ENCODE peak calls at places on chromosomes 11 and 22, in four cellular contexts. A is CD8-positive, alpha-beta T cell; S is CD4-positive, CD25-positive, alpha-beta regulatory T cell; D is heart left ventricle. E is an unnamed sample.
A peak's percentile ranks its signal among the peaks of the same experiment; 100 is the strongest.

GRCh38 chr11:60914620-60915249 is 777 bp downstream of the TMEM109 start:
- DNase-seq in A (no peak), S (peak; percentile 27), D (no peak), E (no peak)

GRCh38 chr11:72969894-72970335 is 155.7 kb downstream of the ATG16L2 start:
- DNase-seq in A (no peak), S (no peak), D (no peak), E (no peak)

GRCh38 chr22:36758792-36759271 is 17.1 kb downstream of the IFT27 start:
- DNase-seq in A (no peak), S (no peak), D (no peak), E (peak; percentile 44)

GRCh38 chr11:125946712-125947418 is 1.0 kb downstream of the VSIG10L2 start:
- DNase-seq in A (peak; percentile 7), S (no peak), D (no peak), E (no peak)

GRCh38 chr11:111586305-111586915 is 15.8 kb upstream of the SIK2 start:
- DNase-seq in A (peak; percentile 57), S (peak; percentile 41), D (no peak), E (peak; percentile 23)

GRCh38 chr11:134333312-134333711 is 1.5 kb downstream of the GLB1L2 start:
- DNase-seq in A (no peak), S (no peak), D (no peak), E (no peak)

GRCh38 chr11:109970516-109971183 is 122.5 kb upstream of the ZC3H12C start:
- DNase-seq in A (no peak), S (no peak), D (no peak), E (no peak)

GRCh38 chr22:17266261-17266971 is 47.2 kb upstream of the ADA2 start:
- DNase-seq in A (peak; percentile 20), S (no peak), D (peak; percentile 43), E (peak; percentile 77)

DNA sequence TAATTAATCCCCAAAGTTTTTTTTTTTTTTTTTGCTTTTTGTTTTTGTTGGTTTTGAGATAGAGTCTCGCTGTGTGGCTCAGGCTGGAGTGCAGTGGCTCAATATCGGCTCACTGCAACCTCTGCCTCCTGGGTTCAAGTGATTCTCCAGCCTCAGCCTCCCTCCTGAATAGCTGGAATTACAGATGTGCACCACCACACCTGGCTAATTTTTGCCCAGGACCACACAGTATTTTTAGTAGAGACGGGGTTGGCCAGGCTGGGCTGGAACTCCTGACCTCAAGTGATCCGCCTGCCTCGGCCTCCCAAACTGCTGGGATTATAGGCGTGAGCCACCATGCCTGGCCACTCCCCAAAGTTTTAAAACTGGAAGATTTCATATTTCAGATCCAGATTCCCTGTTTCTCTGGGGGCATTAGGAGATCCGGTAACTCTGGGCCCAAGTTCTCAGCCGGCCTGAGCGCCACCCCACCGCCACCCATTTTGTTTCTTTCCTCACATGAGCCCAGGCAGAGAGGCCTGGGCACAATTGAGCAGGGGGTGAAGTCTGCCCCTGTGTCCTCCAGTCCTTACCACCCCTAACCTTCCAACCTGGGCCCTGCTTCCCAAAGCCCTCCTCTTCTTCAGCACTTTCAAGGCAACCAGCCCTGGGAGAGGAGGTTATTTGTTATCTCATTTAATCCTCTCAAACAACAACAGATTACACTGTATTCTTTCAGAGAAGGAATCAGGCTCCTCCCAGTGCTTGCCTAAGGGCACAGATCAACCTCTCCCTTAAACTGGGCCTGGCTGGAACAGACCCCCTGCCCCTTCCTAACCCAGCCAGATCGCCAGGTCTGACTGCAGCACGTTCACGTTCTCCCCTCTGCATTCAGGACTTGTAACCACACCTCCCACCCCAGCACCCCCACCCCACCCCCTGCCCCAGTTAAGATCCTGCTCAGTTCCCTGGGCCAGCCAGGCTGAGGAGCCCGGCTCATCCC is 1.9 kb upstream of the CSNK1E start:
- DNase-seq in A (no peak), S (no peak), D (no peak), E (peak; percentile 74)
- H3K4me3 ChIP-seq in A (no peak overlapping the region), S (no peak overlapping the region), D (no peak overlapping the region), E (no peak overlapping the region)

GRCh38 chr22:40043793-40044101 is 49.0 kb downstream of the FAM83F start:
- DNase-seq in A (no peak), S (no peak), D (no peak), E (no peak)
- H3K4me3 ChIP-seq in A (peak overlapping the region; percentile 80), S (peak overlapping the region; percentile 90), D (peak overlapping the region; percentile 62), E (peak overlapping the region; percentile 83)

GRCh38 chr22:25282346-25282670 is 62.9 kb downstream of the CRYBB2 start:
- DNase-seq in A (no peak), S (no peak), D (no peak), E (peak; percentile 85)
- H3K4me3 ChIP-seq in A (no peak overlapping the region), S (no peak overlapping the region), D (no peak overlapping the region), E (peak overlapping the region; percentile 71)

GRCh38 chr11:47856186-47856585 is 8.0 kb upstream of the NUP160 start:
- DNase-seq in A (no peak), S (no peak), D (no peak), E (no peak)

GRCh38 chr11:47858169-47858543 is 10.0 kb upstream of the NUP160 start:
- DNase-seq in A (no peak), S (no peak), D (no peak), E (no peak)

GRCh38 chr11:47854667-47855066 is 6.5 kb upstream of the NUP160 start:
- DNase-seq in A (no peak), S (no peak), D (no peak), E (no peak)

GRCh38 chr11:47860526-47860925 is 12.4 kb upstream of the NUP160 start:
- DNase-seq in A (no peak), S (no peak), D (no peak), E (no peak)

DNA sequence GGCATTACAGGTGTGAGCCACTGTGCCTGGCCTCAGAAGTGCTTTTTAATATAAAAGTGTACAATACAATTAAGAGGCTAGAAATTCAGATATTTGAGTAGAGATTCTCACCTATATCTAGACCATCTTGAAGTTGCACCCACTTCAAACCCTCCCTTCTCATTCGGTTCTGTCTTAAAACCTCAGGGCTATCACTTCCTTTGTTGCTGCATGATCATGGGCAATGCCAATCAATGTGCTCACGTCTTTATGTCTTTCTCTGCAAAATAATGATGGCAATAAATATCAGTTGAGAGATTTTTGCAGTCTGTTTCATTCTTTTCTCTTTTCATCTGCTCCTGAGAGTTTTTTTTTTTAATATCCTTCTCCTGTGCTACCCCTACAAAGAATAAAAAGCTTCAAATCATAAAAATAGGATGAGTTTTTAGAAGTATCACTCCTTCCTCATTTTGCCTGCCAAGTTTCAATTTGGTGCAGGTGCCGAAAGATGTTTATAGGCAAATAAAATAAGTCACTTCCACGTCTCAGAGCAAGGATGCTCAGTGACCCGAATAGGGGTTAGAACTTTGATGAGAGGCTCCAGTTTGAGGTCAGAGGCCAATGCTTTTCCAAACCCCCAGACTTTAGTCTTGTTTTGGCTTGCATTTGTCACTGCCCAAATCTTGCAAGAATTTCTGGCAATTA is 9.5 kb upstream of the NUP160 start:
- DNase-seq in A (no peak), S (no peak), D (no peak), E (no peak)
- H3K4me3 ChIP-seq in A (no peak overlapping the region), S (no peak overlapping the region), D (no peak overlapping the region), E (no peak overlapping the region)

DNA sequence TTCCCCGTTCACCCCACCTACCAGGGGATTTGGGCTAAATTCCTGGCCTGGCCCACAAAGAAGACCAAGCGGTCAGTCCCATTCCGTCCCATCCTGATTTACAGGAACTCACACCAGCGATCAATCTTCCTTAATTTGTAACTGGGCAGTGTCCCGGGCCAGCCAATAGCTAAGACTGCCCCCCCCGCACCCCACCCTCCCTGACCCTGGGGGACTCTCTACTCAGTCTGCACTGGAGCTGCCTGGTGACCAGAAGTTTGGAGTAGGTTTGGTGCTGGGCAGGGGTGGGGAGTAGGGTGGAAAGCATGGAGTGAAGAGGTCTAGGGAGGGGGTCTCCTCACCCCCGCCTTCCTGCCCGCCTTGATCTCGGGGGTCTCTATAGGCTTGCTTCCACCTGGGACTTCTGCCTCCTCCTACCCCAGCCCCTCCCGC is at the start of gene SERPING1:
- DNase-seq in A (no peak), S (no peak), D (peak; percentile 64), E (no peak)
- H3K4me3 ChIP-seq in A (no peak within 1 kb of the TSS), S (no peak within 1 kb of the TSS), D (peak within 1 kb of the TSS; percentile 58), E (peak within 1 kb of the TSS; percentile 56)

GRCh38 chr22:44305455-44305854 is 7.3 kb downstream of the SHISAL1 start:
- DNase-seq in A (no peak), S (no peak), D (no peak), E (no peak)

GRCh38 chr22:44309647-44310046 is 3.1 kb downstream of the SHISAL1 start:
- DNase-seq in A (no peak), S (no peak), D (no peak), E (no peak)

GRCh38 chr22:44305888-44306287 is 6.9 kb downstream of the SHISAL1 start:
- DNase-seq in A (no peak), S (no peak), D (no peak), E (no peak)

GRCh38 chr22:44309137-44309536 is 3.6 kb downstream of the SHISAL1 start:
- DNase-seq in A (no peak), S (no peak), D (no peak), E (no peak)

DNA sequence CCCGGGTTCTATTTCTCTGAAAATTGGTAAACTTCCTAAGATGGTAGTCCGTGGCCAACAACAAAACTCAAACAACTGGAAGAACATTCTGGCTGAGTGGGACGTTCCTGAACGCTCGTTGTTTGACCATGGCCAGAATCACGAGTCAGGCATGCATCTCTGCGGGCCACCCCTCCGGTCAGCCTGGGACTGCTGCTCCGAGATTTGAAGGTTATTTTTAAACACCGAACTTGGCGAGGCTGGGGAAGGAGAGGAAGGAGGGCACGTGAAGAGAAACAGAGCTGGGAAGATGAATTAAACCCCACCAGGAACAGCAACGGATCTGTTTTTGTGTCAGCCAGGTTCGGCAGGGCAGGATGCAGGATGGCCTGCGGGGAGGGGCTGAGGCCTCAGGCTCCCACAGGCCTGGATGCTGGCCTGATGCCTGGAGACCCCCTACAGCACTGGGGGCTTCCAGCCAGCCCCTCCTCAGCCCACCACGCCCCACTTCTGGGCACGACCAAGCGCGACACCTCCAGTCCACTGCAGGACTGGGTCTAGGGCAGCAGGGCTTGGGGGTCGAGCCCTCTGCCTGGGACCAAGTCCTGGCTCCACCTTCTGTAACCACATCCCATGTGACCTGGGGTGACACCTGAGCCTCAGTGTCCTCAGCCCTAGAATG is 5.1 kb downstream of the SHISAL1 start:
- DNase-seq in A (no peak), S (no peak), D (peak; percentile 29), E (no peak)
- H3K4me3 ChIP-seq in A (no peak overlapping the region), S (no peak overlapping the region), D (no peak overlapping the region), E (no peak overlapping the region)

GRCh38 chr11:77140231-77140959 is 12.3 kb downstream of the MYO7A start:
- DNase-seq in A (no peak), S (no peak), D (peak; percentile 61), E (peak; percentile 82)

GRCh38 chr11:77142091-77142975 is 14.3 kb downstream of the MYO7A start:
- DNase-seq in A (peak; percentile 18), S (no peak), D (no peak), E (no peak)

GRCh38 chr11:77141475-77141874 is 13.4 kb downstream of the MYO7A start:
- DNase-seq in A (no peak), S (no peak), D (no peak), E (no peak)

GRCh38 chr11:77139201-77139600 is 11.2 kb downstream of the MYO7A start:
- DNase-seq in A (no peak), S (no peak), D (no peak), E (no peak)

GRCh38 chr11:77141034-77141433 is 13.0 kb downstream of the MYO7A start:
- DNase-seq in A (no peak), S (no peak), D (no peak), E (no peak)
- H3K4me3 ChIP-seq in A (no peak overlapping the region), S (no peak overlapping the region), D (no peak overlapping the region), E (no peak overlapping the region)

E was measured in H7.